ENCODE peak calls at places on chromosomes 2 and 18, in seven cellular contexts. A, P, F, V, X, D and E are unnamed samples. For H3K36me3, the result is how much of the 10 kb centered on the place peaks cover.

GRCh38 chr2:240620859-240621258 is 4.4 kb upstream of the GPR35 start:
- DNase-seq in V (no peak), D (no peak), P (no peak), X (no peak), A (no peak), F (peak), E (no peak)

GRCh38 chr2:231960810-231961348 is 634 bp upstream of the DIS3L2 start:
- DNase-seq in D (no peak), F (no peak), P (no peak), A (peak), X (no peak), V (no peak), E (no peak)

GRCh38 chr18:34970106-34970505 is 71.1 kb upstream of the MAPRE2 start:
- DNase-seq in A (no peak), D (peak), F (no peak), P (no peak), X (no peak), V (no peak), E (no peak)

GRCh38 chr18:76519156-76519549 is 24.1 kb upstream of the ZNF516 start:
- DNase-seq in V (no peak), F (no peak), X (no peak), P (no peak), A (no peak), D (no peak), E (peak)

GRCh38 chr2:119440873-119441272 is 9.2 kb downstream of the TMEM37 start:
- DNase-seq in P (no peak), F (no peak), A (no peak), X (no peak), D (no peak), V (no peak), E (no peak)

GRCh38 chr2:127415593-127416485 is 2.4 kb upstream of the PROC start:
- DNase-seq in V (peak), F (peak), D (no peak), X (peak), A (no peak), P (peak), E (peak)

GRCh38 chr18:23053756-23054457 is 81.4 kb upstream of the CABLES1 start:
- DNase-seq in F (no peak), P (no peak), X (peak), A (no peak), V (peak), D (peak), E (peak)

GRCh38 chr18:48032876-48033769 is 102.7 kb upstream of the SMAD2 start:
- DNase-seq in A (peak), D (peak), V (peak), X (no peak), F (no peak), P (peak), E (peak)

GRCh38 chr18:67282796-67283195 is 233.7 kb downstream of the DSEL start:
- DNase-seq in X (no peak), D (peak), P (no peak), F (no peak), A (no peak), V (no peak), E (no peak)

GRCh38 chr18:49898421-49898820 is 85.1 kb upstream of the ACAA2 start:
- DNase-seq in D (peak), X (no peak), A (no peak), P (no peak), F (no peak), V (no peak), E (peak)

GRCh38 chr2:240889601-240890560 is 6.1 kb downstream of the MAB21L4 start:
- DNase-seq in V (no peak), A (no peak), P (no peak), D (no peak), X (no peak), F (peak), E (no peak)

GRCh38 chr2:48738806-48739205 is 16.7 kb downstream of the LHCGR start:
- DNase-seq in A (no peak), X (no peak), P (no peak), D (peak), V (no peak), F (no peak), E (peak)

GRCh38 chr18:22667158-22667557 is 249.4 kb upstream of the CTAGE1 start:
- DNase-seq in V (no peak), X (no peak), A (no peak), P (no peak), F (no peak), D (no peak), E (no peak)

GRCh38 chr2:181517685-181518301 is 60.6 kb downstream of the ITGA4 start:
- DNase-seq in F (no peak), A (no peak), X (no peak), D (peak), P (no peak), V (no peak), E (peak)

GRCh38 chr2:171952276-171952675 is 30.0 kb downstream of the HAT1 start:
- DNase-seq in P (no peak), X (no peak), F (no peak), A (no peak), V (no peak), D (no peak), E (no peak)

GRCh38 chr2:137168564-137168963 is 403.2 kb downstream of the THSD7B start:
- DNase-seq in P (no peak), V (no peak), A (no peak), X (no peak), D (peak), F (no peak), E (no peak)

GRCh38 chr2:219832904-219833303 is 205.5 kb downstream of the SLC4A3 start:
- DNase-seq in V (no peak), X (no peak), P (no peak), D (no peak), F (no peak), A (no peak), E (no peak)

GRCh38 chr2:132448771-132449170 is 32.2 kb downstream of the GPR39 start:
- DNase-seq in X (peak), V (no peak), P (no peak), A (no peak), F (no peak), D (no peak), E (peak)

GRCh38 chr18:62523631-62524442 is 1.0 kb downstream of the ZCCHC2 start:
- DNase-seq in A (peak), V (no peak), P (peak), X (peak), D (peak), F (peak), E (peak)

GRCh38 chr2:99608092-99608491 is 118.3 kb upstream of the REV1 start:
- DNase-seq in A (no peak), D (no peak), P (no peak), X (no peak), V (no peak), F (no peak), E (no peak)

GRCh38 chr2:9975805-9976447 is 24.4 kb downstream of the GRHL1 start:
- DNase-seq in X (no peak), F (no peak), A (no peak), P (no peak), D (peak), V (peak), E (no peak)

GRCh38 chr2:202046577-202046976 is 12.9 kb downstream of the FZD7 start:
- DNase-seq in D (no peak), F (no peak), A (no peak), P (no peak), X (no peak), V (no peak), E (no peak)

GRCh38 chr2:190695739-190696138 is 46.9 kb downstream of the NAB1 start:
- DNase-seq in F (no peak), V (no peak), P (no peak), D (no peak), A (no peak), X (no peak), E (no peak)

GRCh38 chr2:152115952-152116351 is 17.1 kb upstream of the CACNB4 start:
- DNase-seq in X (no peak), V (no peak), P (no peak), F (no peak), A (no peak), D (no peak), E (no peak)

GRCh38 chr2:214796901-214797300 is 12.6 kb downstream of the BARD1 start:
- DNase-seq in P (no peak), D (no peak), X (no peak), F (no peak), A (no peak), V (no peak), E (no peak)

GRCh38 chr2:214800180-214800579 is 9.3 kb downstream of the BARD1 start:
- DNase-seq in D (no peak), X (no peak), V (no peak), P (no peak), A (no peak), F (no peak), E (no peak)

GRCh38 chr2:214801068-214801467 is 8.4 kb downstream of the BARD1 start:
- DNase-seq in X (no peak), A (no peak), V (no peak), F (no peak), P (no peak), D (no peak), E (no peak)

DNA sequence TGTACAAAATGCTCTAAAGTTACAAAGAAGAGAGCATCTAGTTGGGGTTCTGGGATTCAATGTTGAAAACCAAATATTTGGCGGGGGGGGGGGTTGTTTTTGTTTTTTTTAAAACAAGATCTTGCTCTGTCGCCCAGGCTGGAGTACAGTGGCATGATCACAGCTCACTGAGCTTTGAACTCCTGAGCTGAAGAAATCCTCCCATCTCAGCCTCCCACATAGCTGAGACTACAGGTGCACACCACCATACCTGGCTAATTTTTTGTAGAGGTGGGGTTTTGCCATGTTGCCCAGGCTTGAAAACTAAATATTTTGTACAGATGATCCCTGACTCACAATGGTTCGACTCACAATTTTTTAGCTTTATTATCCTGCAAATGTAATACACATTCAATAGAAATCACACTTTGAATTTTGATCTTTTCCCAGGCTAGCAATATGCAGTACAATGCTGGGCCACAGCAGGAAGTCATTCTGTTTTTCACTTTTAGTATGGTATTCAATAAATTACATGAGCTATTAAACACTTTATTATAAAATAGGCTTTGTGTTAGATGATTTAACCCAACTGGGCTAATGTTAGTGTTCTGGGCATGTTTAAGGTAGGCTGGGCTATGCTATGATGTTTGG is 7.6 kb downstream of the BARD1 start:
- DNase-seq in V (no peak), D (no peak), A (no peak), P (no peak), F (no peak), X (no peak), E (no peak)
- H3K27ac ChIP-seq in V (no peak), D (no peak), A (no peak), P (no peak), F (no peak), X (no peak), E (no peak)

GRCh38 chr2:56108806-56109205 is 75.0 kb upstream of the CCDC85A start:
- DNase-seq in A (no peak), V (no peak), F (no peak), X (no peak), P (no peak), D (no peak), E (no peak)

GRCh38 chr2:56107486-56107885 is 76.3 kb upstream of the CCDC85A start:
- DNase-seq in X (no peak), P (no peak), D (no peak), F (no peak), V (no peak), A (no peak), E (no peak)

GRCh38 chr2:56102098-56102497 is 81.7 kb upstream of the CCDC85A start:
- DNase-seq in D (no peak), X (no peak), P (no peak), F (no peak), A (no peak), V (no peak), E (no peak)

GRCh38 chr2:56102866-56103265 is 80.9 kb upstream of the CCDC85A start:
- DNase-seq in V (no peak), P (no peak), D (peak), X (no peak), F (no peak), A (no peak), E (peak)

DNA sequence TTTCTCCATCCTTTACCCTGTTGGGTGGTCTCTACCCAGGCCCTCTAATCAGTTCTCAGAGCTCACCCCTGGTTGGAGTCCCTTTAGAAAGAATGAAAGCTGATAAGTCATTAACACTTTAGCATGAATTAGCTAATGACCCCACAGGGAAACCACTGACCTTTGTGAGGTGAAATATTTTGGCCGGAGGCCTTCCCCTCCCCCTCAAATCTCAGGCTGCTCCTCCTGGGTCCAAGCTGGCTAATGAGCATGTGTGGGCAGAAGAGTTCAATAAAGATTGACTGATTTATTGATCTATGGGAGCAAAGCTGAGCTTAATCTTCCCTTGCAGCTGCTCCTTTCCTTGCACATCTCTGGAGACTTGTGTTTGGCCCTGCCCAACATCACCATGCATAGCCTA is 78.8 kb upstream of the CCDC85A start:
- DNase-seq in P (no peak), V (no peak), D (no peak), X (no peak), F (no peak), A (no peak), E (no peak)
- H3K36me3 ChIP-seq in P (under half), V (under half), D (under half), X (under half), F (under half), A (under half), E (under half)

GRCh38 chr18:55093808-55094207 is 134.5 kb upstream of the CCDC68 start:
- DNase-seq in V (no peak), P (no peak), D (no peak), X (no peak), F (no peak), A (no peak), E (no peak)

GRCh38 chr18:55095579-55095978 is 136.3 kb upstream of the CCDC68 start:
- DNase-seq in X (no peak), P (no peak), F (no peak), A (no peak), V (no peak), D (no peak), E (no peak)

GRCh38 chr18:55097406-55098170 is 138.3 kb upstream of the CCDC68 start:
- DNase-seq in V (peak), P (no peak), F (no peak), A (no peak), D (peak), X (no peak), E (no peak)

GRCh38 chr18:55093295-55093694 is 134.0 kb upstream of the CCDC68 start:
- DNase-seq in V (no peak), P (no peak), A (no peak), D (no peak), X (no peak), F (no peak), E (no peak)

GRCh38 chr18:55096261-55097026 is 137.2 kb upstream of the CCDC68 start:
- DNase-seq in D (peak), X (peak), P (no peak), A (no peak), V (peak), F (no peak), E (peak)
- TF ChIP-seq CTCF in D (peak), X (peak), P (peak), A (peak), V (peak), F (peak), E (peak)

GRCh38 chr2:104853926-104854506 is at the start of gene POU3F3:
- DNase-seq in F (no peak), V (no peak), A (peak), X (peak), D (peak), P (no peak), E (peak)

GRCh38 chr2:104851236-104852160 is 2.4 kb upstream of the POU3F3 start:
- DNase-seq in D (no peak), A (no peak), X (no peak), P (no peak), F (no peak), V (no peak), E (no peak)

GRCh38 chr2:104852161-104852689 is 1.7 kb upstream of the POU3F3 start:
- DNase-seq in X (peak), D (no peak), P (no peak), A (no peak), F (no peak), V (no peak), E (no peak)

GRCh38 chr2:104854507-104855173 is 725 bp downstream of the POU3F3 start:
- DNase-seq in V (no peak), P (no peak), D (no peak), F (no peak), A (no peak), X (no peak), E (no peak)

DNA sequence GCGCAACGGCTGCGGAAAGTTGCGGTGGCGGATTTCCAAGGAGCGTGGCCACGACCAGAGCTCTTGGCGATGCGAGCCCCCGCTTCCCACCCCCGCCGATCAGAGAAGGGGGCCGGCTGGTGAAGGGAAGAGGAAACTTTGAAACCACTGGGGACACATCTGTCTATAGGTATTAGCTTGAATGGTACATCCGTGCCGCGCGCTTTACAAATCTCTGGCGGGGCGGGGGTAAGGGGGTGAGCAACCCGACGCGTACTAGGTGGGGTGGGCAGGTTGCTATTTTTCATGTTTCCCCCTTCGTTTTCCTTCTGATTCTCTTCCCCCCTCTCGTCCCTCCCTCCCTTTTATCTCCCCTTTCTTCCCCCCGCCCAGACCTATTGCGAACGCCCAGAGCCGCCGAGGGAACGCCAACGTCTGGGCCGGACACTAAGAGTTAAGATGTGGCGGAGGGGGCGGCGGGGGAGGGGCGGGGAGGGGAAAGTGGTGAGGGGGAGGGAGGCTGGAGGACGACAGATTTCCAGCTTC is 452 bp upstream of the POU3F3 start:
- DNase-seq in D (no peak), X (peak), A (no peak), V (no peak), P (no peak), F (no peak), E (no peak)
- H3K27ac ChIP-seq in D (peak), X (no peak), A (no peak), V (no peak), P (no peak), F (no peak), E (no peak)

GRCh38 chr2:55345064-55345463 is 74.6 kb downstream of the CCDC88A start:
- DNase-seq in D (no peak), X (no peak), A (no peak), V (no peak), P (no peak), F (no peak), E (no peak)
- H3K36me3 ChIP-seq in D (under half), X (under half), A (under half), V (under half), P (under half), F (half or more), E (under half)

DNA sequence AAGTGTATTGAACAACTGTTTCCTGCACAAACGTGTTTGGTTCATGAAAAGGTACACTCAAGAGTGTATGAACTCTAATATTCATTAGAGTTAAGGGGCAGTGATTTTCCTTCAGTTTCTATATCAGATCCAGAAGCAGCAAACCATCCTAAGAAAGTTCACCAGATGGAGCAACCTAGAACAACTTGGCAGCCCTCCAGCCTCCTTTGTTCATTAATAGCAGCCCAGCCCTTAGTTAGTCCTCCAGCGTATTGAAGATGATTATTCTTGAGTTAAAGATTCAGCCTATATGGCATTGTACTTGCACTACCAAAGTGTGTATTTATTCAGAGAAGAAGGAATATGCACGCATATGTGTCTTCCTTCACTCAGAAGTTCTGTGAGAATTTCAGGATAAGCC is 365.5 kb downstream of the SETBP1 start:
- DNase-seq in A (no peak), P (no peak), V (no peak), D (no peak), X (no peak), F (no peak), E (no peak)
- TF ChIP-seq CTCF in A (no peak), P (no peak), V (no peak), D (no peak), X (no peak), F (no peak), E (no peak)